ENCODE peak calls at places on chromosomes 13 and 19, in four cellular contexts. One of them, this sample, is unnamed.
A peak's percentile ranks its signal among the peaks of the same experiment; 100 is the strongest.

GRCh38 chr13:38951525-38952313 is 38.9 kb downstream of the STOML3 start:
- DNase-seq in anterior cingulate cortex: no peak
- DNase-seq in GM23338: no peak
- DNase-seq in B cell: no peak
- DNase-seq in this sample: no peak

GRCh38 chr19:3034845-3035541 is 5.9 kb upstream of the TLE2 start:
- DNase-seq in GM23338: peak; percentile 53
- DNase-seq in B cell: no peak
- DNase-seq in anterior cingulate cortex: no peak
- DNase-seq in this sample: peak; percentile 58

GRCh38 chr13:84844473-84844872 is 954.7 kb downstream of the SLITRK6 start:
- DNase-seq in anterior cingulate cortex: no peak
- DNase-seq in GM23338: peak; percentile 53
- DNase-seq in B cell: no peak
- DNase-seq in this sample: peak; percentile 41

GRCh38 chr13:113964251-113964995 is 9.5 kb downstream of the C13orf46 start:
- DNase-seq in B cell: no peak
- DNase-seq in GM23338: no peak
- DNase-seq in anterior cingulate cortex: no peak
- DNase-seq in this sample: no peak

GRCh38 chr19:49438261-49438660 is 3.1 kb downstream of the SLC17A7 start:
- DNase-seq in B cell: no peak
- DNase-seq in anterior cingulate cortex: peak; percentile 37
- DNase-seq in GM23338: no peak
- DNase-seq in this sample: no peak

GRCh38 chr19:55353803-55354697 is 469 bp downstream of the COX6B2 start:
- DNase-seq in B cell: peak; percentile 96
- DNase-seq in GM23338: peak; percentile 89
- DNase-seq in anterior cingulate cortex: no peak
- DNase-seq in this sample: peak; percentile 84

GRCh38 chr13:50357136-50357535 is 341.9 kb downstream of the KCNRG start:
- DNase-seq in anterior cingulate cortex: no peak
- DNase-seq in B cell: no peak
- DNase-seq in GM23338: no peak
- DNase-seq in this sample: no peak

GRCh38 chr19:10471909-10472308 is 31.2 kb downstream of the KEAP1 start:
- DNase-seq in anterior cingulate cortex: no peak
- DNase-seq in GM23338: peak; percentile 43
- DNase-seq in B cell: no peak
- DNase-seq in this sample: no peak

GRCh38 chr19:17260842-17261325 is 3.7 kb downstream of the USHBP1 start:
- DNase-seq in B cell: peak; percentile 90
- DNase-seq in anterior cingulate cortex: no peak
- DNase-seq in GM23338: peak; percentile 96
- DNase-seq in this sample: peak; percentile 90

GRCh38 chr13:59823495-59823894 is 340.2 kb downstream of the DIAPH3 start:
- DNase-seq in GM23338: no peak
- DNase-seq in anterior cingulate cortex: no peak
- DNase-seq in B cell: no peak
- DNase-seq in this sample: no peak

GRCh38 chr13:29935309-29935981 is 85.0 kb upstream of the UBL3 start:
- DNase-seq in GM23338: no peak
- DNase-seq in B cell: peak; percentile 34
- DNase-seq in anterior cingulate cortex: no peak
- DNase-seq in this sample: no peak

GRCh38 chr13:50589139-50589538 is 254.4 kb downstream of the DLEU7 start:
- DNase-seq in anterior cingulate cortex: no peak
- DNase-seq in B cell: no peak
- DNase-seq in GM23338: no peak
- DNase-seq in this sample: no peak

GRCh38 chr19:16944626-16945363 is 56.0 kb downstream of the F2RL3 start:
- DNase-seq in B cell: no peak
- DNase-seq in GM23338: no peak
- DNase-seq in anterior cingulate cortex: peak; percentile 15
- DNase-seq in this sample: no peak

GRCh38 chr13:38844581-38844980 is 146.1 kb downstream of the STOML3 start:
- DNase-seq in anterior cingulate cortex: no peak
- DNase-seq in B cell: no peak
- DNase-seq in GM23338: no peak
- DNase-seq in this sample: no peak